ENCODE peak calls at places on chromosomes 11 and 22, in seven cellular contexts. N is HCT116, S is BE2C, Z is A673, I is PC-3, P is ovary, H is small intestine. A is an unnamed sample. For H3K9me3 and H3K4me1, the result is how much of the 10 kb centered on the place peaks cover.

GRCh38 chr11:3867209-3868071 is 12.0 kb downstream of the STIM1 start:
- DNase-seq in S (peak), I (no peak), P (no peak), Z (no peak), N (no peak), H (peak), A (no peak)

GRCh38 chr11:46520971-46521745 is 72.7 kb downstream of the AMBRA1 start:
- DNase-seq in Z (peak), S (no peak), P (no peak), H (no peak), I (peak), N (no peak), A (peak)

GRCh38 chr11:47409440-47410403 is 1.3 kb downstream of the SLC39A13 start:
- DNase-seq in H (no peak), N (no peak), I (peak), P (no peak), S (no peak), Z (no peak), A (no peak)

GRCh38 chr11:12083380-12083779 is 27.0 kb upstream of the MICAL2 start:
- DNase-seq in P (no peak), I (no peak), Z (no peak), S (no peak), N (no peak), H (no peak), A (peak)

GRCh38 chr22:43275545-43275981 is 67.6 kb downstream of the SCUBE1 start:
- DNase-seq in Z (no peak), H (no peak), N (peak), P (no peak), I (peak), S (no peak), A (no peak)

GRCh38 chr22:39309364-39309861 is 10.0 kb downstream of the RPL3 start:
- DNase-seq in I (no peak), N (no peak), P (no peak), Z (peak), H (no peak), S (no peak), A (no peak)

GRCh38 chr22:36194971-36195370 is 6.6 kb downstream of the APOL4 start:
- DNase-seq in S (peak), P (peak), I (peak), H (peak), Z (peak), N (peak), A (peak)

GRCh38 chr11:28526406-28526751 is 418.2 kb downstream of the METTL15 start:
- DNase-seq in I (no peak), N (peak), S (no peak), Z (peak), P (no peak), H (no peak), A (no peak)

GRCh38 chr11:46664612-46665011 is 35.8 kb downstream of the ARHGAP1 start:
- DNase-seq in P (no peak), I (no peak), N (no peak), H (no peak), Z (no peak), S (no peak), A (no peak)

GRCh38 chr11:61057615-61058014 is 44.7 kb upstream of the CD5 start:
- DNase-seq in I (no peak), N (no peak), P (no peak), Z (no peak), S (no peak), H (no peak), A (no peak)

GRCh38 chr11:103170865-103171264 is 61.6 kb downstream of the DYNC2H1 start:
- DNase-seq in Z (no peak), P (no peak), N (no peak), H (no peak), I (no peak), S (no peak), A (no peak)

GRCh38 chr11:114135737-114136151 is 76.2 kb downstream of the ZBTB16 start:
- DNase-seq in I (no peak), N (no peak), H (no peak), S (no peak), P (no peak), Z (peak), A (no peak)

GRCh38 chr11:35969089-35970046 is 25.5 kb downstream of the LDLRAD3 start:
- DNase-seq in P (no peak), S (no peak), I (peak), H (peak), Z (no peak), N (no peak), A (no peak)

GRCh38 chr22:50694099-50694498 is 21.5 kb downstream of the SHANK3 start:
- DNase-seq in Z (no peak), P (no peak), H (no peak), I (peak), N (no peak), S (no peak), A (no peak)

GRCh38 chr11:47333526-47333845 is 19.0 kb downstream of the MYBPC3 start:
- DNase-seq in Z (no peak), I (no peak), P (no peak), H (no peak), S (no peak), N (no peak), A (no peak)

GRCh38 chr11:45886816-45887520 is 1.5 kb downstream of the MAPK8IP1 start:
- DNase-seq in Z (no peak), I (no peak), H (no peak), P (no peak), S (no peak), N (no peak), A (no peak)

GRCh38 chr11:74615311-74615710 is 22.9 kb downstream of the POLD3 start:
- DNase-seq in P (no peak), H (no peak), I (no peak), S (no peak), Z (no peak), N (no peak), A (no peak)

GRCh38 chr11:47233989-47234668 is 14.5 kb downstream of the ACP2 start:
- DNase-seq in S (peak), P (no peak), H (peak), I (peak), N (no peak), Z (peak), A (peak)

GRCh38 chr22:19759994-19760651 is 455 bp upstream of the TBX1 start:
- DNase-seq in H (no peak), I (peak), P (no peak), N (no peak), Z (no peak), S (no peak), A (no peak)

GRCh38 chr11:14310696-14311095 is 48.3 kb downstream of the RRAS2 start:
- DNase-seq in H (no peak), S (no peak), I (no peak), Z (no peak), P (no peak), N (no peak), A (no peak)

GRCh38 chr22:48700566-48701295 is 1126.9 kb downstream of the BRD1 start:
- DNase-seq in S (no peak), Z (peak), I (no peak), H (no peak), P (no peak), N (no peak), A (no peak)
- H3K9me3 ChIP-seq in S (under half), Z (under half), I (under half), H (under half), P (under half), N (under half), A (under half)

GRCh38 chr22:46764779-46765485 is 2.5 kb downstream of the TBC1D22A start:
- DNase-seq in N (no peak), P (peak), H (no peak), I (no peak), Z (no peak), S (no peak), A (no peak)
- H3K4me3 ChIP-seq in N (no peak), P (no peak), H (no peak), I (no peak), Z (no peak), S (no peak), A (no peak)

DNA sequence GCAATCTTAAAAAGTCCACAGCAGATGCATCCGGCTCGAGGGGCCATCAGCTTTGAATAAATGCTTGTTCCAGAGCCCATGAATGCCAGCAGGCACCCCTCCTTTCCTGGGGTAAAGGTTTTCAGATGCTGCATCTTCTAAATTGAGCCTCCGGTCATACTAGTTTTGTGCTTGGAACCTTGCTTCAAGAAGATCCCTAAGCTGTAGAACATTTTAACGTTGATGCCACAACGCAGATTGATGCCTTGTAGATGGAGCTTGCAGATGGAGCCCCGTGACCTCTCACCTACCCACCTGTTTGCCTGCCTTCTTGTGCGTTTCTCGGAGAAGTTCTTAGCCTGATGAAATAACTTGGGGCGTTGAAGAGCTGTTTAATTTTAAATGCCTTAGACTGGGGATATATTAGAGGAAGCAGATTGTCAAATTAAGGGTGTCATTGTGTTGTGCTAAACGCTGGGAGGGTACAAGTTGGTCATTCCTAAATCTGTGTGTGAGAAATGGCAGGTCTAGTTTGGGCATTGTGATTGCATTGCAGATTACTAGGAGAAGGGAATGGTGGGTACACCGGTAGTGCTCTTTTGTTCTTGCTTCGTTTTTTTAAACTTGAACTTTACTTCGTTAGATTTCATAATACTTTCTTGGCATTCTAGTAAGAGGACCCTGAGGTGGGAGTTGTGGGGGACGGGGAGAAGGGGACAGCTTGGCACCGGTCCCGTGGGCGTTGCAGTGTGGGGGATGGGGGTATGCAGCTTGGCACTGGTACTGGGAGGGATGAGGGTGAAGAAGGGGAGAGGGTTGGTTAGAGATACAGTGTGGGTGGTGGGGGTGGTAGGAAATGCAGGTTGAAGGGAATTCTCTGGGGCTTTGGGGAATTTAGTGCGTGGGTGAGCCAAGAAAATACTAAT is 1.9 kb downstream of the NEAT1 start:
- DNase-seq in I (peak), Z (no peak), P (peak), S (peak), N (no peak), H (no peak), A (no peak)
- H3K4me1 ChIP-seq in I (under half), Z (half or more), P (under half), S (under half), N (half or more), H (under half), A (under half)

DNA sequence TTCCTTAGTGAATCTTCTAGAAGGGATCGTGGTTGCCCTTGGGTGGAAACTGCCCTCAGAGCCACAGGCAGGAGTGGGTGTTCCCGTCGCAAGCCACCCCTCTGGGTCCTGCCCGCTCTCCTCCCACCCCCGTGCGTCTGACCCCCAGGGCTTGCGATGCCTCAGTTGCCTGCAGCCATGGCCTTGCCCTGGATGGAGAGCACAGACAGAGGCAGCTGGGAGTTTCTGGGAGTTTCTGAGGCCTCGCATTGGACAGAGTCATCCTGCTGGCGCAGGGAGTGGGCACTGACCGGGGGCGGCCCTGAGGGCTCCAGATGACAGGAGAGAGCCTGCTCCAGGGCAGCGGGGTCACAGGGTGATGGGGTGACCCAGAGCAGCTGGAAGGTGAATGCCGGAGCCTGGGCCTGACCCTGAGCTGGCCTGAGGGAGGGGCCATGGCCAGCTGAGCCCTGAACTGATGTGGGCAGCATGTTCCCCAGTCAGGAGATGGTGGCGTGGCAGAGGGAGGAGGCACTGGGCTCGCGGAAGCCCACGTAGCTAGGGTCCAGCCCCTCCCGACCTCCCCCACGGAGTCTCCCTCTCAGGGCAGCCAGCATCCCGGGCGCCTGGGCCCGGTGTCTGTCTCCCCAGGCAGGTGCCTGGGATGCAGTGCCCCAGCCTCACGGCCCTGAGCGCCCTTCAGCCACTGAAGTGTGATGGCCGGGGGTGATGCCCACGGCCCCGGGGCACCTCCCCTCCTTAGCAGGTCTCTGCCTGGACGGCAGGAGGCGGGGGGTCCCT is 1236.2 kb downstream of the BRD1 start:
- DNase-seq in H (no peak), S (no peak), I (no peak), P (no peak), N (no peak), Z (no peak), A (no peak)
- H3K9me3 ChIP-seq in H (under half), S (under half), I (under half), P (under half), N (under half), Z (under half), A (under half)

GRCh38 chr11:8330416-8330815 is 66.7 kb upstream of the LMO1 start:
- DNase-seq in S (no peak), H (no peak), I (no peak), N (no peak), Z (no peak), P (peak), A (no peak)

GRCh38 chr11:8329336-8329735 is 65.7 kb upstream of the LMO1 start:
- DNase-seq in H (no peak), S (no peak), I (no peak), Z (peak), P (no peak), N (no peak), A (no peak)

GRCh38 chr11:8330896-8331295 is 67.2 kb upstream of the LMO1 start:
- DNase-seq in S (no peak), H (no peak), N (no peak), I (no peak), P (no peak), Z (no peak), A (no peak)

GRCh38 chr11:8328848-8329330 is 65.2 kb upstream of the LMO1 start:
- DNase-seq in H (peak), S (peak), Z (peak), N (peak), P (peak), I (peak), A (peak)

DNA sequence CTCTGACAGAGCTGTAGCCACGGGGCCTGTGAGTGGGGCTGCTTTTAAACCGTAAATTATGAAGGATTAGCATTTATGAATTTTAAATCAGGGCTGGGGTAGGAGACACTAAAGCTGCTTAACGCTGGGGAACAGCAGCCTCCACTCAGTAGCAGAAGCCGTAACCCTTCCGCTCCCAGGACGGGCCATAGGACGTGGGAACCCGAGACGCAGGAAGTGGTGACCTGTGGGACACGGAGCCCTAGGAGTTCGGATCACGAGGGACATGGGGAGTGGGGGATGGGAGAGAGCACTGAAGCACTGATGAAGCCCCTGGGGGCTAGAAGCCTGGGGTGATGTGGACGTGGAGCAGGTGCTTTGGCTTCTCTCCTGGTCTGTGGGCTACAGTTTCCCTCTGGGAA is 66.3 kb upstream of the LMO1 start:
- DNase-seq in S (no peak), H (no peak), Z (peak), P (no peak), I (no peak), N (no peak), A (peak)
- H3K4me3 ChIP-seq in S (no peak), H (no peak), Z (no peak), P (no peak), I (no peak), N (no peak), A (peak)

GRCh38 chr11:34278175-34278574 is 79.6 kb downstream of the ABTB2 start:
- DNase-seq in N (no peak), P (no peak), Z (no peak), H (no peak), I (no peak), S (no peak), A (no peak)

GRCh38 chr11:34284166-34284565 is 73.6 kb downstream of the ABTB2 start:
- DNase-seq in P (no peak), H (no peak), I (no peak), S (no peak), Z (no peak), N (no peak), A (no peak)

GRCh38 chr11:34278708-34279297 is 79.0 kb downstream of the ABTB2 start:
- DNase-seq in I (no peak), N (no peak), P (no peak), S (no peak), Z (no peak), H (peak), A (no peak)

GRCh38 chr11:34284836-34285235 is 73.0 kb downstream of the ABTB2 start:
- DNase-seq in S (no peak), H (no peak), I (no peak), Z (no peak), N (no peak), P (no peak), A (no peak)

DNA sequence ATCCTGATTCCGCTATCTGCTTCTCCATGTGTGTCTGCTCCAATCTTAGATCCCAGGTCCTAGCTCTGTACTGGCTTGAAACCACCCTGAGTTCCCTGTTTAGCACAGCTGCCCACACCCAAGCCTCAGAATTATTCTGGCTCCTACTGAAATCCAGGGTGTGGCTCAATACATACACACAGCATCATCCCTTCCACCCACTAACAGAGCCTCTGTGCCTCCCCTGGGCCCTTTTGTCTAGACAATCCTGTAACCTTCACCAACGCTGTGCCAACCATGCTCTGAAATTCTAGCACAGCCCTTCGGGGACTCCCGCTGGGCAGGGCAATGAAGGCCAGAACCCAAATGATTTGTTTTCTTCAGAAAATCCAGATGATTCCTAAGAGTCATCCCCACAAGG is 76.6 kb downstream of the ABTB2 start:
- DNase-seq in Z (no peak), N (no peak), P (no peak), H (no peak), I (no peak), S (no peak), A (no peak)
- H3K4me1 ChIP-seq in Z (under half), N (under half), P (under half), H (under half), I (under half), S (under half), A (under half)

A was measured in SJCRH30.